ENCODE peak calls at places on chromosomes 16 and 17, in eight cellular contexts. X is naive thymus-derived CD4-positive, alpha-beta T cell; J is transverse colon; K is left ventricle myocardium inferior; W is Peyer's patch; Z is GM23338; Y is prostate gland; F is PC-3. Q is an unnamed sample.
A peak's percentile ranks its signal among the peaks of the same experiment; 100 is the strongest.

GRCh38 chr16:86490859-86491642 is 19.3 kb upstream of the FOXF1 start:
- DNase-seq in X (no peak), J (no peak), K (no peak), W (no peak), Z (no peak), Y (no peak), F (peak; percentile 15), Q (no peak)

GRCh38 chr17:10144976-10145375 is 53.4 kb downstream of the GAS7 start:
- DNase-seq in X (no peak), J (no peak), K (no peak), W (no peak), Z (no peak), Y (no peak), F (no peak), Q (no peak)

GRCh38 chr16:3646348-3646920 is 8.1 kb upstream of the DNASE1 start:
- DNase-seq in X (no peak), J (peak; percentile 88), K (no peak), W (no peak), Z (no peak), Y (peak; percentile 87), F (peak; percentile 84), Q (no peak)

GRCh38 chr16:87661561-87661960 is 59.3 kb downstream of the JPH3 start:
- DNase-seq in X (no peak), J (peak; percentile 18), K (no peak), W (peak; percentile 26), Z (peak; percentile 85), Y (no peak), F (peak; percentile 23), Q (no peak)

GRCh38 chr17:45292696-45293412 is 24.0 kb downstream of the MAP3K14 start:
- DNase-seq in X (no peak), J (no peak), K (no peak), W (no peak), Z (no peak), Y (no peak), F (no peak), Q (no peak)

GRCh38 chr17:7916799-7917198 is 710 bp upstream of the RNF227 start:
- DNase-seq in X (no peak), J (no peak), K (no peak), W (no peak), Z (no peak), Y (no peak), F (no peak), Q (no peak)

GRCh38 chr17:64148699-64149098 is 18.8 kb upstream of the ERN1 start:
- DNase-seq in X (no peak), J (no peak), K (no peak), W (no peak), Z (peak; percentile 14), Y (no peak), F (peak; percentile 41), Q (no peak)

GRCh38 chr17:29710891-29711418 is 88.2 kb upstream of the CORO6 start:
- DNase-seq in X (no peak), J (no peak), K (no peak), W (no peak), Z (no peak), Y (no peak), F (peak; percentile 47), Q (peak; percentile 87)

GRCh38 chr16:11586856-11587642 is at the start of gene LITAF:
- DNase-seq in X (peak; percentile 53), J (peak; percentile 76), K (peak; percentile 71), W (peak; percentile 74), Z (peak; percentile 75), Y (peak; percentile 60), F (peak; percentile 23), Q (no peak)

GRCh38 chr16:46629331-46629843 is 8.2 kb upstream of the SHCBP1 start:
- DNase-seq in X (no peak), J (no peak), K (no peak), W (no peak), Z (peak; percentile 79), Y (no peak), F (peak; percentile 74), Q (no peak)

GRCh38 chr17:16908282-16908681 is 63.6 kb downstream of the TNFRSF13B start:
- DNase-seq in X (no peak), J (no peak), K (no peak), W (no peak), Z (no peak), Y (no peak), F (no peak), Q (no peak)

GRCh38 chr17:76198702-76199101 is 41.6 kb downstream of the RNF157 start:
- DNase-seq in X (no peak), J (no peak), K (no peak), W (no peak), Z (no peak), Y (no peak), F (no peak), Q (no peak)

GRCh38 chr16:50614956-50615727 is 66.0 kb downstream of the SNX20 start:
- DNase-seq in X (no peak), J (no peak), K (no peak), W (no peak), Z (no peak), Y (no peak), F (no peak), Q (no peak)

GRCh38 chr17:40558651-40559015 is 6.6 kb downstream of the CCR7 start:
- DNase-seq in X (no peak), J (no peak), K (no peak), W (no peak), Z (no peak), Y (no peak), F (no peak), Q (no peak)

GRCh38 chr17:48985436-48986245 is 11.5 kb upstream of the IGF2BP1 start:
- DNase-seq in X (no peak), J (no peak), K (no peak), W (no peak), Z (no peak), Y (no peak), F (peak; percentile 1), Q (no peak)

GRCh38 chr17:76237859-76238313 is 2.4 kb downstream of the RNF157 start:
- DNase-seq in X (no peak), J (peak; percentile 62), K (no peak), W (no peak), Z (no peak), Y (no peak), F (no peak), Q (no peak)

GRCh38 chr16:23608194-23608593 is 12.1 kb upstream of the NDUFAB1 start:
- DNase-seq in X (no peak), J (no peak), K (no peak), W (no peak), Z (no peak), Y (no peak), F (peak; percentile 76), Q (no peak)

DNA sequence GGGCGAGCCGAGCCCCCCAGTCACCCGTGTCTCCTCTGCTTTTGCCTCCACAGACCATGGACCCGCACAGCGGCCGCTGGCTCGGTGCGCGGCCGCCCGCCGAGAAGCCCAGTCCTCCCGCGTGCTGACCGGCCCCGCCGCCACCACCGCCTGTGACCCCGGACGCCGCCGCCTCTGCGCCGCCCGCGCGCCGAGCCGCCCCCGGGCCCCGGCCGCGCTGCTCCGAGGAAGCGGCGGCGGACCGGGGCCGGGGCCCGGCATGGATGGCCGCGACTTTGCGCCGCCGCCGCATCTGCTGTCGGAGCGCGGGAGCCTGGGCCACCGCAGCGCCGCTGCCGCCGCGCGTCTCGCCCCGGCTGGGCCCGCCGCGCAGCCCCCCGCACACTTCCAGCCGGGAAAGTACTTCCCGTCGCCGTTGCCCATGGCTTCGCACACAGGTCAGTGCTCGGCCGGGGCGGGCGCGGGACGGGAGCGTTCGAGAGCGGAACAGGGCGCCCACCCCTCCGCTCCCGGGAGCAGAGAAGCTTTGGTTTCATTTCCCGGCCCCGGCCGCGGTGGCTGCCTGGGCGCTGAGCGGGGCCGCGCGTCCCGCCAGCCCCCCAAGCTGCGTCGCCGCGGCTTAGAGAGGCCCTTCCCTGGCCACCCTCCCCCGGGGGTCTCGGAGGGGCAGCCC is 4.4 kb downstream of the BAHCC1 start:
- DNase-seq in X (no peak), J (no peak), K (peak; percentile 38), W (no peak), Z (peak; percentile 55), Y (no peak), F (peak; percentile 25), Q (no peak)
- H3K4me1 ChIP-seq in X (peaks cover 42% of the 10 kb centered on the region), J (peaks cover 58% of the 10 kb centered on the region), K (peaks cover 88% of the 10 kb centered on the region), W (peaks cover 45% of the 10 kb centered on the region), Z (peaks cover 43% of the 10 kb centered on the region), Y (peaks cover 13% of the 10 kb centered on the region), F (peaks cover 15% of the 10 kb centered on the region), Q (peaks cover 3% of the 10 kb centered on the region)

DNA sequence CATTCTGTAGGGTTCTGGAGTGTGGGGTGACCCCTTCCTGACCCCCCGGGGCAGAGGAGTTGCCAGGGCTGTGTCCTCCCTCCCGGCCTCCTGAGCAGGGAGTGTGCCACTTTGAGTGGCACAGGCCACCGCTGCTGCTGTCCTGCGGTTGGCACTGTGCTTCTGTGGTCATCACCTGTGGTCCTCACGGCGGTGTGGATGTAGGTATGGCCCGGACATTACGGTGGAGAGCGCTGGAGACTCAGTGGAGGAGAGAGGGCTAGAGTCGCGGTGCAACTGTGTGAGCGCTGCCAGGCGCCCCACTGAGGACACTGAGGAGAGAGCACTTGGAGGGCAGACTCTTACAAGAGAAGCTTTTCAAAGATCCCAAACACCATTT is 39.1 kb downstream of the PGS1 start:
- DNase-seq in X (no peak), J (no peak), K (no peak), W (no peak), Z (no peak), Y (no peak), F (no peak), Q (peak; percentile 57)
- H3K27ac ChIP-seq in X (no peak overlapping the region), J (peak overlapping the region; percentile 76), K (peak overlapping the region; percentile 88), W (peak overlapping the region; percentile 87), Z (no peak overlapping the region), Y (peak overlapping the region; percentile 48), F (no peak overlapping the region), Q (no peak overlapping the region)

GRCh38 chr16:70588565-70588964 is 57.8 kb upstream of the IL34 start:
- DNase-seq in X (no peak), J (no peak), K (no peak), W (no peak), Z (no peak), Y (no peak), F (no peak), Q (no peak)
- H3K4me1 ChIP-seq in X (no peaks in the 10 kb centered on the region), J (peaks cover 34% of the 10 kb centered on the region), K (peaks cover 49% of the 10 kb centered on the region), W (no peaks in the 10 kb centered on the region), Z (peaks cover 7% of the 10 kb centered on the region), Y (peaks cover 14% of the 10 kb centered on the region), F (peaks cover 3% of the 10 kb centered on the region), Q (peaks cover 10% of the 10 kb centered on the region)

DNA sequence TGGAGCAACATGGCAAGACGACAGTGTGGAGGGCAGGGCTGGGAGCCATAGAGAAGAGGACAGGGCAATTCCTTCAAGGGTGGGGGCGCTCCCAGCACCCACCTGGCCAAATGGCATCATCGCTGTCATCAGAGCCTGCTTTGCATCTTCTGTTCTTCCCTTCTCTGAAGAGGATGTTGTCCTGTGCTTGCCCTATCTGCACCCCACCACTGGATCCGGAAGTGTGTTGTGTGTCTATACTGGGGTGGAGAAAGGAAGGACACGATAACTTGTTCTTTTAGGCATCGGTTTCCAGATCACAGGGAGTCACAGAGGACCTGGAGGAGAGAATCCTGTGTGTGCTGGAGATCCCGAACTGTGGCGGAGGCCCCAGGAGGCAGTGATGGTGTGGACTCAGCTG is 25.7 kb upstream of the ANKRD40CL start:
- DNase-seq in X (no peak), J (no peak), K (no peak), W (no peak), Z (no peak), Y (no peak), F (no peak), Q (no peak)
- H3K27ac ChIP-seq in X (no peak overlapping the region), J (no peak overlapping the region), K (no peak overlapping the region), W (no peak overlapping the region), Z (no peak overlapping the region), Y (no peak overlapping the region), F (no peak overlapping the region), Q (no peak overlapping the region)

GRCh38 chr17:50057521-50057991 is 1.6 kb downstream of the ITGA3 start:
- DNase-seq in X (no peak), J (peak; percentile 79), K (no peak), W (no peak), Z (no peak), Y (no peak), F (no peak), Q (no peak)
- H3K4me1 ChIP-seq in X (peaks cover 7% of the 10 kb centered on the region), J (peaks cover 78% of the 10 kb centered on the region), K (peaks cover 100% of the 10 kb centered on the region), W (no peaks in the 10 kb centered on the region), Z (peaks cover 14% of the 10 kb centered on the region), Y (no peaks in the 10 kb centered on the region), F (peaks cover 79% of the 10 kb centered on the region), Q (peaks cover 50% of the 10 kb centered on the region)

GRCh38 chr16:35598696-35599332 is 2139.4 kb downstream of the TP53TG3F start:
- DNase-seq in X (no peak), J (no peak), K (no peak), W (no peak), Z (no peak), Y (no peak), F (no peak), Q (peak; percentile 62)
- H3K27ac ChIP-seq in X (no peak overlapping the region), J (no peak overlapping the region), K (no peak overlapping the region), W (no peak overlapping the region), Z (no peak overlapping the region), Y (peak overlapping the region; percentile 26), F (no peak overlapping the region), Q (peak overlapping the region; percentile 76)